ENCODE peak calls at places on chromosomes 7 and 10, in nine cellular contexts. One of them, this sample, is unnamed.

GRCh38 chr7:17625038-17625437 is 315.3 kb downstream of the SNX13 start:
- DNase-seq in EH: peak; percentile 92
- DNase-seq in T-helper 2 cell: no peak
- DNase-seq in B cell: no peak
- DNase-seq in left lung: no peak
- DNase-seq in Kasumi-1: no peak
- DNase-seq in activated CD4-positive, alpha-beta T cell treated with anti-CD3 and anti-CD28 coated beads, Interleukin-2, amount 10 ng/mL, durations not matched to agents 24 days and 14 days: no peak
- DNase-seq in NCI-H2029: no peak
- DNase-seq in stimulated activated CD8-positive, alpha-beta memory T cell treated with anti-CD3 and anti-CD28 coated beads, Interleukin-12 subunit alpha, Interleukin-12 subunit beta, amount 100 ng/mL, for 1 hour: no peak
- DNase-seq in this sample: peak; percentile 46

GRCh38 chr10:35035641-35036040 is 54.5 kb downstream of the CUL2 start:
- DNase-seq in NCI-H2029: no peak
- DNase-seq in Kasumi-1: no peak
- DNase-seq in left lung: no peak
- DNase-seq in B cell: no peak
- DNase-seq in EH: no peak
- DNase-seq in activated CD4-positive, alpha-beta T cell treated with anti-CD3 and anti-CD28 coated beads, Interleukin-2, amount 10 ng/mL, durations not matched to agents 24 days and 14 days: no peak
- DNase-seq in T-helper 2 cell: no peak
- DNase-seq in stimulated activated CD8-positive, alpha-beta memory T cell treated with anti-CD3 and anti-CD28 coated beads, Interleukin-12 subunit alpha, Interleukin-12 subunit beta, amount 100 ng/mL, for 1 hour: no peak
- DNase-seq in this sample: no peak

GRCh38 chr10:5446390-5446926 is 34.1 kb downstream of the NET1 start:
- DNase-seq in EH: peak; percentile 91
- DNase-seq in stimulated activated CD8-positive, alpha-beta memory T cell treated with anti-CD3 and anti-CD28 coated beads, Interleukin-12 subunit alpha, Interleukin-12 subunit beta, amount 100 ng/mL, for 1 hour: peak; percentile 61
- DNase-seq in T-helper 2 cell: no peak
- DNase-seq in left lung: peak; percentile 97
- DNase-seq in activated CD4-positive, alpha-beta T cell treated with anti-CD3 and anti-CD28 coated beads, Interleukin-2, amount 10 ng/mL, durations not matched to agents 24 days and 14 days: peak; percentile 94
- DNase-seq in Kasumi-1: peak; percentile 91
- DNase-seq in NCI-H2029: peak; percentile 79
- DNase-seq in B cell: peak; percentile 84
- DNase-seq in this sample: peak; percentile 32

GRCh38 chr10:132637477-132638129 is 100.0 kb downstream of the INPP5A start:
- DNase-seq in left lung: no peak
- DNase-seq in EH: peak; percentile 75
- DNase-seq in activated CD4-positive, alpha-beta T cell treated with anti-CD3 and anti-CD28 coated beads, Interleukin-2, amount 10 ng/mL, durations not matched to agents 24 days and 14 days: peak; percentile 76
- DNase-seq in B cell: peak; percentile 83
- DNase-seq in T-helper 2 cell: peak; percentile 7
- DNase-seq in stimulated activated CD8-positive, alpha-beta memory T cell treated with anti-CD3 and anti-CD28 coated beads, Interleukin-12 subunit alpha, Interleukin-12 subunit beta, amount 100 ng/mL, for 1 hour: no peak
- DNase-seq in Kasumi-1: peak; percentile 90
- DNase-seq in NCI-H2029: no peak
- DNase-seq in this sample: peak; percentile 54

GRCh38 chr7:128424936-128425335 is 15.2 kb upstream of the IMPDH1 start:
- DNase-seq in left lung: no peak
- DNase-seq in B cell: no peak
- DNase-seq in activated CD4-positive, alpha-beta T cell treated with anti-CD3 and anti-CD28 coated beads, Interleukin-2, amount 10 ng/mL, durations not matched to agents 24 days and 14 days: no peak
- DNase-seq in T-helper 2 cell: no peak
- DNase-seq in EH: no peak
- DNase-seq in stimulated activated CD8-positive, alpha-beta memory T cell treated with anti-CD3 and anti-CD28 coated beads, Interleukin-12 subunit alpha, Interleukin-12 subunit beta, amount 100 ng/mL, for 1 hour: no peak
- DNase-seq in Kasumi-1: no peak
- DNase-seq in NCI-H2029: no peak
- DNase-seq in this sample: no peak

GRCh38 chr10:1978593-1978992 is 241.3 kb upstream of the ADARB2 start:
- DNase-seq in activated CD4-positive, alpha-beta T cell treated with anti-CD3 and anti-CD28 coated beads, Interleukin-2, amount 10 ng/mL, durations not matched to agents 24 days and 14 days: peak; percentile 35
- DNase-seq in NCI-H2029: peak; percentile 1
- DNase-seq in Kasumi-1: no peak
- DNase-seq in B cell: no peak
- DNase-seq in stimulated activated CD8-positive, alpha-beta memory T cell treated with anti-CD3 and anti-CD28 coated beads, Interleukin-12 subunit alpha, Interleukin-12 subunit beta, amount 100 ng/mL, for 1 hour: no peak
- DNase-seq in EH: no peak
- DNase-seq in T-helper 2 cell: no peak
- DNase-seq in left lung: no peak
- DNase-seq in this sample: no peak

GRCh38 chr10:71259282-71259681 is 46.9 kb downstream of the UNC5B start:
- DNase-seq in NCI-H2029: no peak
- DNase-seq in activated CD4-positive, alpha-beta T cell treated with anti-CD3 and anti-CD28 coated beads, Interleukin-2, amount 10 ng/mL, durations not matched to agents 24 days and 14 days: no peak
- DNase-seq in EH: no peak
- DNase-seq in Kasumi-1: no peak
- DNase-seq in B cell: no peak
- DNase-seq in T-helper 2 cell: no peak
- DNase-seq in left lung: no peak
- DNase-seq in stimulated activated CD8-positive, alpha-beta memory T cell treated with anti-CD3 and anti-CD28 coated beads, Interleukin-12 subunit alpha, Interleukin-12 subunit beta, amount 100 ng/mL, for 1 hour: no peak
- DNase-seq in this sample: no peak

GRCh38 chr10:43212043-43212721 is 54.7 kb downstream of the RASGEF1A start:
- DNase-seq in left lung: peak; percentile 73
- DNase-seq in NCI-H2029: no peak
- DNase-seq in activated CD4-positive, alpha-beta T cell treated with anti-CD3 and anti-CD28 coated beads, Interleukin-2, amount 10 ng/mL, durations not matched to agents 24 days and 14 days: no peak
- DNase-seq in Kasumi-1: no peak
- DNase-seq in EH: peak; percentile 31
- DNase-seq in B cell: no peak
- DNase-seq in stimulated activated CD8-positive, alpha-beta memory T cell treated with anti-CD3 and anti-CD28 coated beads, Interleukin-12 subunit alpha, Interleukin-12 subunit beta, amount 100 ng/mL, for 1 hour: no peak
- DNase-seq in T-helper 2 cell: no peak
- DNase-seq in this sample: no peak

GRCh38 chr10:34520084-34520483 is 295.0 kb downstream of the PARD3 start:
- DNase-seq in stimulated activated CD8-positive, alpha-beta memory T cell treated with anti-CD3 and anti-CD28 coated beads, Interleukin-12 subunit alpha, Interleukin-12 subunit beta, amount 100 ng/mL, for 1 hour: no peak
- DNase-seq in Kasumi-1: no peak
- DNase-seq in B cell: no peak
- DNase-seq in activated CD4-positive, alpha-beta T cell treated with anti-CD3 and anti-CD28 coated beads, Interleukin-2, amount 10 ng/mL, durations not matched to agents 24 days and 14 days: no peak
- DNase-seq in left lung: no peak
- DNase-seq in EH: no peak
- DNase-seq in NCI-H2029: no peak
- DNase-seq in T-helper 2 cell: no peak
- DNase-seq in this sample: no peak

GRCh38 chr7:1112109-1112508 is 24.2 kb downstream of the GPER1 start:
- DNase-seq in activated CD4-positive, alpha-beta T cell treated with anti-CD3 and anti-CD28 coated beads, Interleukin-2, amount 10 ng/mL, durations not matched to agents 24 days and 14 days: no peak
- DNase-seq in NCI-H2029: no peak
- DNase-seq in stimulated activated CD8-positive, alpha-beta memory T cell treated with anti-CD3 and anti-CD28 coated beads, Interleukin-12 subunit alpha, Interleukin-12 subunit beta, amount 100 ng/mL, for 1 hour: no peak
- DNase-seq in B cell: no peak
- DNase-seq in left lung: peak; percentile 68
- DNase-seq in T-helper 2 cell: no peak
- DNase-seq in EH: no peak
- DNase-seq in Kasumi-1: no peak
- DNase-seq in this sample: no peak

GRCh38 chr7:156143158-156143557 is 330.9 kb upstream of the SHH start:
- DNase-seq in T-helper 2 cell: no peak
- DNase-seq in activated CD4-positive, alpha-beta T cell treated with anti-CD3 and anti-CD28 coated beads, Interleukin-2, amount 10 ng/mL, durations not matched to agents 24 days and 14 days: no peak
- DNase-seq in NCI-H2029: no peak
- DNase-seq in stimulated activated CD8-positive, alpha-beta memory T cell treated with anti-CD3 and anti-CD28 coated beads, Interleukin-12 subunit alpha, Interleukin-12 subunit beta, amount 100 ng/mL, for 1 hour: no peak
- DNase-seq in Kasumi-1: no peak
- DNase-seq in left lung: peak; percentile 73
- DNase-seq in B cell: no peak
- DNase-seq in EH: no peak
- DNase-seq in this sample: no peak

GRCh38 chr10:43965033-43965917 is 316.6 kb upstream of the ZNF32 start:
- DNase-seq in left lung: no peak
- DNase-seq in activated CD4-positive, alpha-beta T cell treated with anti-CD3 and anti-CD28 coated beads, Interleukin-2, amount 10 ng/mL, durations not matched to agents 24 days and 14 days: no peak
- DNase-seq in NCI-H2029: no peak
- DNase-seq in B cell: no peak
- DNase-seq in Kasumi-1: no peak
- DNase-seq in stimulated activated CD8-positive, alpha-beta memory T cell treated with anti-CD3 and anti-CD28 coated beads, Interleukin-12 subunit alpha, Interleukin-12 subunit beta, amount 100 ng/mL, for 1 hour: no peak
- DNase-seq in T-helper 2 cell: no peak
- DNase-seq in EH: peak; percentile 87
- DNase-seq in this sample: peak; percentile 46

GRCh38 chr10:50992972-50993766 is 81.1 kb upstream of the PRKG1 start:
- DNase-seq in left lung: peak; percentile 67
- DNase-seq in B cell: no peak
- DNase-seq in stimulated activated CD8-positive, alpha-beta memory T cell treated with anti-CD3 and anti-CD28 coated beads, Interleukin-12 subunit alpha, Interleukin-12 subunit beta, amount 100 ng/mL, for 1 hour: no peak
- DNase-seq in Kasumi-1: no peak
- DNase-seq in activated CD4-positive, alpha-beta T cell treated with anti-CD3 and anti-CD28 coated beads, Interleukin-2, amount 10 ng/mL, durations not matched to agents 24 days and 14 days: no peak
- DNase-seq in T-helper 2 cell: no peak
- DNase-seq in NCI-H2029: no peak
- DNase-seq in EH: peak; percentile 87
- DNase-seq in this sample: no peak

This sample was measured in astrocyte of the cerebellum.